ENCODE peak calls at places on chromosomes 12 and 14, in nine cellular contexts. I is body of pancreas, V is left lung, M is upper lobe of right lung, N is ovary, B is choroid plexus epithelial cell, C is AG10803, T is neural crest cell, W is psoas muscle. U is an unnamed sample.

GRCh38 chr12:19575307-19576243 is 136.3 kb downstream of the AEBP2 start:
- DNase-seq in B (peak), M (no peak), N (peak), C (peak), I (peak), W (peak), V (no peak), T (no peak), U (no peak)

GRCh38 chr12:92471551-92471950 is 231.2 kb upstream of the PLEKHG7 start:
- DNase-seq in W (no peak), M (no peak), V (no peak), T (no peak), I (no peak), N (no peak), C (no peak), B (no peak), U (no peak)

GRCh38 chr12:116832353-116832752 is 48.9 kb downstream of the HRK start:
- DNase-seq in C (peak), V (no peak), B (no peak), T (no peak), M (no peak), N (no peak), W (no peak), I (no peak), U (no peak)

GRCh38 chr12:2273288-2273687 is 220.5 kb downstream of the CACNA1C start:
- DNase-seq in N (no peak), I (no peak), B (peak), M (no peak), T (no peak), W (peak), C (peak), V (no peak), U (no peak)

GRCh38 chr14:65302571-65303184 is 109.9 kb upstream of the FUT8 start:
- DNase-seq in M (no peak), V (no peak), T (no peak), B (no peak), C (peak), N (no peak), I (peak), W (no peak), U (no peak)

GRCh38 chr12:7751394-7751793 is 4.2 kb upstream of the CLEC4C start:
- DNase-seq in T (no peak), C (no peak), I (no peak), M (no peak), B (no peak), W (no peak), N (no peak), V (no peak), U (no peak)

GRCh38 chr14:51996148-51996746 is 6.9 kb downstream of the RTRAF start:
- DNase-seq in T (no peak), I (peak), N (no peak), V (no peak), W (no peak), M (no peak), B (peak), C (peak), U (no peak)

GRCh38 chr12:58887071-58887470 is 33.2 kb downstream of the LRIG3 start:
- DNase-seq in C (no peak), W (no peak), T (no peak), M (no peak), B (no peak), I (no peak), V (no peak), N (no peak), U (no peak)

GRCh38 chr14:28143340-28143739 is 623.2 kb upstream of the FOXG1 start:
- DNase-seq in N (no peak), I (no peak), B (no peak), W (no peak), T (peak), V (no peak), C (no peak), M (no peak), U (no peak)

GRCh38 chr12:98727196-98727595 is 82.1 kb downstream of the APAF1 start:
- DNase-seq in T (no peak), V (no peak), B (no peak), I (no peak), C (no peak), W (no peak), N (no peak), M (no peak), U (no peak)

GRCh38 chr14:47541652-47542051 is 133.8 kb downstream of the MDGA2 start:
- DNase-seq in B (no peak), T (peak), C (no peak), M (no peak), I (no peak), W (no peak), V (no peak), N (no peak), U (no peak)

GRCh38 chr14:47536341-47536740 is 139.1 kb downstream of the MDGA2 start:
- DNase-seq in V (no peak), B (no peak), C (no peak), M (no peak), T (no peak), W (no peak), I (no peak), N (no peak), U (no peak)

GRCh38 chr14:47539065-47539464 is 136.3 kb downstream of the MDGA2 start:
- DNase-seq in V (no peak), M (no peak), T (no peak), I (no peak), C (no peak), W (no peak), N (no peak), B (peak), U (no peak)
- TF ChIP-seq CTCF in V (no peak), M (peak), T (peak), I (no peak), C (no peak), W (no peak), N (no peak), B (peak), U (no peak)

GRCh38 chr12:56080556-56081138 is 682 bp downstream of the ERBB3 start:
- DNase-seq in B (no peak), M (no peak), T (no peak), I (peak), C (no peak), W (no peak), V (no peak), N (no peak), U (no peak)
- TF ChIP-seq CTCF in B (no peak), M (no peak), T (peak), I (no peak), C (no peak), W (no peak), V (no peak), N (no peak), U (no peak)

DNA sequence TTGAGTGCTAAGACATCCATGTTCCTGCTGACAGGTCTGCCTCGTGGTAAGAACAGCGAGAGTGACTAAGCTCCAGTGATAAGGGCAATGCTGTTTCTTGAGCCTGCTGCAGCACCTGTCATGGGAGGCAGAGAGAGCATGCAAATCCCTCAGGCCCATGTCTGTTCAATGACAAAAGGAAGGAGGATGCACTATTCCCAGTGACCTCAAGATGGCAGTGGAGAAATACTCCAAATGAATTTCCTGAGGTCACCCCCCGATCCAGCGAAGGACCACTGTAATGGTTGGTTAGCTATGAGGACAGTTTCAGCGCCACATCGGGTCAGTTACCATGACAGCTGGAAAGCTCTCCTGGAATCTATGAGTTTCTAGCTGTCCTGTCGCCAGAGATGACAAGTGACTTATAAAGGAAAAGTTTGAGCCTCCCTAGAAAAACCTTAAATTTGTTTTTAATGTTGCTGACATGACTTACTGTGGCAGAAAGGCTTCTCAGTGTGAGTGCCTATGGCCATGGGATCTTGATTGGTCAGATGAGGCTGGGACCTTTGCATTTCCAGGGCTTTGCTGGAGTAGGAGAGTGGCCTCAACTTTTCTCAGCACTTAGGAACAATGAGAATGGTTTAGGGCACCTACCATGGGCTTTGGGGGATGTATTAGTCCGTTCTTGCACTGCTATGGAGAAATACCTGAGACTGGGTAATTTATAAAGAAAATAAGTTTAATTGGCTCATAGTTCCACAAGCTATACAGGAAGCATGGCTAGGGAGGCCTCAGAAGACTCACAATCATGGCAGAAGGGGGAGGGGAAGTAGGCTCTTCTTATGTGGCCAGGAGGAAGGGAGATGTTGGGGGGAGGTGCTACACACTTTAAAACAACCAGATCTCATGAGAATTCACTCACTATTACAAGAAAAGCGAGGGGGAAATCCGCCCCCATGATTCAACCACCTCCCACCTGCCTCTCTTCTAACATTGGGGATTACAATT is 88.0 kb upstream of the TMEM260 start:
- DNase-seq in W (no peak), T (peak), V (no peak), I (peak), B (peak), N (peak), C (peak), M (no peak), U (no peak)
- TF ChIP-seq CTCF in W (peak), T (peak), V (peak), I (peak), B (peak), N (peak), C (peak), M (peak), U (no peak)

DNA sequence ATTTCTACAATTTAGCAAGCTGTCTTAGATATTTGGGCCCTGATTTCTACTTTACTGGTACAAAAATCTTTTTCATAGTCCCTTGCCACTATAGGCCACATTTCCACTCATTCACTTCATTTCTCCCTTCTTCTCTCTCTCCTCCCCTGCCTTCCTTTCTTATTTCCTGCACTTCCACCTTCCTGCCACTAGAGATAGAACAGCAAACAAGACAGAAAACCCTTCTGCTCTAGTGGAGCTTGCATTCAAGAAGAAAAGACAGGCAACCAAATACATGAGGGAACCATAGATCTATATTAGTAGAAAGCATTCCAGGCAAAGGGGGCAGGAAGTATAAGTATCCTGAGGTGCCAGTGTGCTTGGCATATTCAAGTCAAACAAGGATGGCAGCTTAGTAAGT is 623.5 kb downstream of the FLRT2 start:
- DNase-seq in N (no peak), I (no peak), T (no peak), V (no peak), M (no peak), B (no peak), W (no peak), C (no peak), U (no peak)
- TF ChIP-seq CTCF in N (no peak), I (no peak), T (peak), V (no peak), M (no peak), B (peak), W (no peak), C (no peak), U (no peak)

GRCh38 chr12:78566461-78566860 is 298.1 kb upstream of the SYT1 start:
- DNase-seq in W (no peak), B (no peak), N (no peak), C (no peak), I (no peak), M (no peak), V (no peak), T (no peak), U (no peak)

GRCh38 chr12:78560633-78561032 is 303.9 kb upstream of the SYT1 start:
- DNase-seq in T (no peak), W (no peak), M (no peak), N (no peak), I (no peak), C (no peak), B (no peak), V (no peak), U (no peak)

GRCh38 chr12:78568326-78569020 is 296.1 kb upstream of the SYT1 start:
- DNase-seq in V (no peak), I (no peak), C (no peak), T (no peak), N (no peak), B (no peak), M (no peak), W (no peak), U (no peak)

GRCh38 chr12:78559441-78559840 is 305.1 kb upstream of the SYT1 start:
- DNase-seq in B (peak), M (no peak), V (no peak), I (no peak), W (no peak), N (no peak), C (peak), T (no peak), U (no peak)

GRCh38 chr12:78562358-78563205 is 302.0 kb upstream of the SYT1 start:
- DNase-seq in M (no peak), T (no peak), C (peak), N (no peak), I (no peak), V (no peak), W (no peak), B (peak), U (no peak)
- TF ChIP-seq CTCF in M (no peak), T (peak), C (peak), N (no peak), I (no peak), V (no peak), W (no peak), B (peak), U (no peak)

U was measured in activated B cell treated with CpG ODN at 0.5 μM for 24 hours.